ENCODE peak calls at places on chromosomes 1 and 21, in nine cellular contexts. S, E, V, C, O, G, R, K and H are unnamed samples.

GRCh38 chr1:8155528-8156186 is 129.5 kb upstream of the ERRFI1 start:
- DNase-seq in G (no peak), V (peak; percentile 31), R (no peak), O (peak; percentile 70), K (no peak), S (no peak), E (peak; percentile 29), C (no peak), H (no peak)

GRCh38 chr1:5886140-5886483 is 106.1 kb downstream of the NPHP4 start:
- DNase-seq in E (no peak), G (no peak), V (no peak), C (no peak), O (no peak), S (no peak), K (no peak), R (no peak), H (no peak)

GRCh38 chr1:212945056-212945455 is 5.3 kb upstream of the VASH2 start:
- DNase-seq in K (no peak), O (no peak), V (no peak), E (no peak), C (no peak), G (no peak), S (no peak), R (no peak), H (no peak)

GRCh38 chr1:10709646-10710045 is 86.8 kb downstream of the CASZ1 start:
- DNase-seq in G (no peak), O (no peak), C (no peak), R (no peak), S (no peak), E (no peak), V (no peak), K (no peak), H (no peak)

GRCh38 chr1:45334308-45335245 is 5.4 kb upstream of the TOE1 start:
- DNase-seq in C (no peak), S (no peak), V (peak; percentile 16), E (no peak), K (no peak), G (peak; percentile 57), R (no peak), O (no peak), H (no peak)

GRCh38 chr21:16145479-16145878 is 415.7 kb downstream of the USP25 start:
- DNase-seq in V (no peak), O (no peak), K (no peak), C (no peak), R (no peak), S (no peak), G (no peak), E (no peak), H (no peak)

GRCh38 chr1:7469255-7469938 is 301.7 kb upstream of the VAMP3 start:
- DNase-seq in V (no peak), E (peak; percentile 51), O (no peak), S (no peak), C (no peak), K (no peak), G (no peak), R (no peak), H (no peak)

GRCh38 chr1:235808226-235808625 is 58.5 kb downstream of the LYST start:
- DNase-seq in S (no peak), O (no peak), V (no peak), E (no peak), R (no peak), C (no peak), G (no peak), K (no peak), H (no peak)

GRCh38 chr21:33700491-33700890 is 58.2 kb downstream of the ITSN1 start:
- DNase-seq in E (no peak), K (no peak), G (no peak), O (no peak), S (no peak), V (no peak), R (no peak), C (no peak), H (no peak)

GRCh38 chr1:68496680-68497357 is at the start of gene DEPDC1:
- DNase-seq in G (peak; percentile 95), O (peak; percentile 98), E (peak; percentile 95), V (peak; percentile 92), R (peak; percentile 94), S (peak; percentile 91), K (peak; percentile 96), C (peak; percentile 90), H (peak; percentile 75)

GRCh38 chr1:161021168-161021958 is 411 bp upstream of the F11R start:
- DNase-seq in G (peak; percentile 82), E (no peak), C (peak; percentile 99), V (peak; percentile 20), S (peak; percentile 64), R (peak; percentile 97), K (peak; percentile 82), O (peak; percentile 97), H (peak; percentile 87)

GRCh38 chr1:7425229-7425628 is 345.9 kb upstream of the VAMP3 start:
- DNase-seq in E (no peak), O (no peak), C (no peak), S (no peak), V (no peak), G (no peak), K (no peak), R (no peak), H (no peak)

GRCh38 chr1:54564312-54565112 is 16.5 kb downstream of the ACOT11 start:
- DNase-seq in O (no peak), V (no peak), E (no peak), C (peak; percentile 79), G (no peak), S (no peak), R (peak; percentile 95), K (peak; percentile 34), H (no peak)

GRCh38 chr1:92817986-92818764 is 13.7 kb upstream of the RPL5 start:
- DNase-seq in G (no peak), E (peak; percentile 62), V (no peak), S (no peak), R (no peak), C (peak; percentile 36), O (no peak), K (peak; percentile 71), H (no peak)

GRCh38 chr1:216200941-216201340 is 222.3 kb downstream of the USH2A start:
- DNase-seq in R (no peak), V (no peak), S (no peak), C (no peak), E (no peak), O (no peak), G (no peak), K (no peak), H (no peak)
- H3K27me3 ChIP-seq in R (no peaks in the 10 kb centered on the region), V (no peaks in the 10 kb centered on the region), S (no peaks in the 10 kb centered on the region), C (no peaks in the 10 kb centered on the region), E (no peaks in the 10 kb centered on the region), O (no peaks in the 10 kb centered on the region), G (no peaks in the 10 kb centered on the region), K (no peaks in the 10 kb centered on the region), H (no peaks in the 10 kb centered on the region)

DNA sequence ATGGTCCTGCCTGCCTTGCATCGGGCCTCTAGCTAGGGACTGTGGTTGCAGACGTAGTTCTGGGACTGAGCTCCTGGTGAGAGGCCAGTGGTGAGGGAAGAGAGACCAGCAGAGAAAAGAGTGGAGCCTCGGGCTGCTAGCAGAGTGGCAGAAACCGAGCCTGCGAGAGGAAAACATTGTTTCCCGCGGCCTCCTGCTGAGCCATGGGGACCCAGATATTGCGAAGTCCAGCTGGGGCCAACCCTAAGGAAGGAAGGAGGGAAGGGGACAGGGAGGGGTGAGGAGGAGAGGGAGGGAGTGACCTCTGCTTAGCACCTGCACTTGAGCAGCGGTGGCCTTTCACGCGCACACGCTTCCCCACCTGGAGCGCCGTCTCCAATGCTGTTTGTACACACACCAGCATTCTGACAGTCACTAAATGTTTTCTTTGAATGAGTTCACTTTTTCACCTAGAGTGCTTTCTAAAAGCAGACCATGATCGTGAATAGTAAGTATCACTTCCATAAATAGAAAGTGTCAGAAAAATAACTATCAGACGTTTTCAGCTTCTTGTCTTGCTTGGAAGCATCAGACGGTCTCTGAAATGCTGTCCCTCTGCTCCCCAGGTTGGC is 2.5 kb upstream of the FNDC10 start:
- DNase-seq in O (no peak), G (no peak), V (no peak), C (no peak), E (no peak), S (no peak), K (peak; percentile 49), R (no peak), H (no peak)
- H3K27me3 ChIP-seq in O (peaks cover 16% of the 10 kb centered on the region), G (peaks cover 15% of the 10 kb centered on the region), V (peaks cover 7% of the 10 kb centered on the region), C (no peaks in the 10 kb centered on the region), E (peaks cover 4% of the 10 kb centered on the region), S (no peaks in the 10 kb centered on the region), K (no peaks in the 10 kb centered on the region), R (peaks cover 51% of the 10 kb centered on the region), H (peaks cover 46% of the 10 kb centered on the region)

DNA sequence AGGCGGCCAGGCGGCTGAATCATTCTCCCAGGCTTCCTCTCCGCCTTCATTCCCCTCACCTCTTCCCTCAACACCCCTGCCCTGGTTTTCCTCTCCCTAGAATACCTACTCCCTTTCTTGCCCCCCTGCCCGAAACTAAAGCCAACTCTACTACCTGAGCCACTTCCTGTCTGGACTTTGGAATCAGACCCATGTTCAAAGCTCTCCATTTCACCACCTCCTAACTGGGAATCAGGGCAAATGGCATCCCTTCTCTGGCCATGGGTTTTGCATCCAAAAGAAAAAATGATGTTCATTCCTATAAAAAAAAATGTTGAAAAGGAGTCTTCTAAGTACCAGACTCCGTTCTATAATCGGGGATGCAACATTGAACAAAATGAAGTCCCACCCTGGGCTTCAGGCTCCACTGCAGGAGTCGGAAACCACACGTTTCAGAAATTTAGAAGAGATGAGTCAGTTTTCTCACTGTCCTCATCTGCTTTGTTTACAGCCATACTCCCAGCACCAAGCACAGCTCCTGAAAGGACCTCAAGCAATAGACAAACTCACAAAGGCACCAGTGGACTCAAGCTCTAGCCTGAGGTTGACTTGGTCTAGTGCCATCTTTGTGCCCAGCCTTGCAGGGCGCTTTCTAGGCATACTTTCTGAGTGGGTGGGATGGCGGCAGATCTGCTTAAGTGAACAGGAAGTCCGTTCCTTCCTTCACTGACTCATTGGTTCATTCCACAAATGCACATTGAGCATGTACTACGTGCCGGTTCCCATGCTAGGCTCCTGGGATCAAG is 176.2 kb downstream of the IGSF21 start:
- DNase-seq in V (no peak), O (no peak), S (peak; percentile 36), K (no peak), E (no peak), G (no peak), C (no peak), R (no peak), H (no peak)
- H3K27me3 ChIP-seq in V (no peaks in the 10 kb centered on the region), O (no peaks in the 10 kb centered on the region), S (no peaks in the 10 kb centered on the region), K (no peaks in the 10 kb centered on the region), E (no peaks in the 10 kb centered on the region), G (no peaks in the 10 kb centered on the region), C (peaks cover 29% of the 10 kb centered on the region), R (peaks cover 41% of the 10 kb centered on the region), H (peaks cover 16% of the 10 kb centered on the region)

GRCh38 chr1:233584931-233585330 is 29.0 kb upstream of the KCNK1 start:
- DNase-seq in E (no peak), R (no peak), O (no peak), K (no peak), S (no peak), V (no peak), C (no peak), G (no peak), H (no peak)
- H3K27me3 ChIP-seq in E (no peaks in the 10 kb centered on the region), R (no peaks in the 10 kb centered on the region), O (peaks cover 93% of the 10 kb centered on the region), K (peaks cover 3% of the 10 kb centered on the region), S (no peaks in the 10 kb centered on the region), V (no peaks in the 10 kb centered on the region), C (no peaks in the 10 kb centered on the region), G (no peaks in the 10 kb centered on the region), H (no peaks in the 10 kb centered on the region)